ENCODE peak calls at places on chromosomes 1 and 21, in nine cellular contexts. L is NCI-H1417, M is HuH-7.5, B is astrocyte of the cerebellum, T is dorsolateral prefrontal cortex, Y is lower lobe of right lung, E is DMS153, A is mucosa of descending colon, U is astrocyte of the spinal cord. G is an unnamed sample.

GRCh38 chr1:217982711-217983405 is 302.2 kb upstream of the RRP15 start:
- DNase-seq in L (no peak), A (peak; percentile 25), B (no peak), M (no peak), U (no peak), E (peak; percentile 24), Y (no peak), T (no peak), G (no peak)

GRCh38 chr1:48047116-48047515 is 49.9 kb upstream of the TRABD2B start:
- DNase-seq in Y (no peak), U (no peak), B (no peak), E (no peak), A (no peak), L (no peak), T (no peak), M (no peak), G (no peak)

GRCh38 chr1:151816964-151817730 is 11.9 kb upstream of the LINGO4 start:
- DNase-seq in L (peak; percentile 60), Y (no peak), E (peak; percentile 46), T (no peak), A (no peak), U (no peak), M (no peak), B (no peak), G (peak; percentile 21)

GRCh38 chr1:100624886-100625430 is 87.0 kb downstream of the GPR88 start:
- DNase-seq in A (no peak), E (no peak), Y (no peak), B (no peak), T (no peak), U (peak; percentile 50), M (no peak), L (peak; percentile 20), G (no peak)

GRCh38 chr1:243495442-243496172 is 239.8 kb downstream of the SDCCAG8 start:
- DNase-seq in Y (no peak), U (peak; percentile 56), T (no peak), A (no peak), M (no peak), L (no peak), E (no peak), B (no peak), G (no peak)

GRCh38 chr21:38859852-38860251 is 54.1 kb downstream of the ETS2 start:
- DNase-seq in E (no peak), M (no peak), T (no peak), Y (no peak), L (no peak), A (no peak), U (no peak), B (no peak), G (no peak)

GRCh38 chr1:173871091-173871490 is 2.9 kb downstream of the ZBTB37 start:
- DNase-seq in T (no peak), B (no peak), A (no peak), L (no peak), M (no peak), U (no peak), E (no peak), Y (no peak), G (no peak)

GRCh38 chr1:18400347-18401102 is 80.2 kb upstream of the KLHDC7A start:
- DNase-seq in A (no peak), L (no peak), U (no peak), M (no peak), E (no peak), B (no peak), T (no peak), Y (no peak), G (no peak)

GRCh38 chr1:23083714-23084480 is 64.6 kb downstream of the KDM1A start:
- DNase-seq in L (no peak), M (no peak), T (no peak), U (no peak), B (no peak), Y (no peak), E (no peak), A (no peak), G (no peak)

GRCh38 chr1:160888926-160889325 is 3.9 kb upstream of the ITLN1 start:
- DNase-seq in B (no peak), Y (no peak), L (no peak), E (peak; percentile 29), M (no peak), A (no peak), U (no peak), T (no peak), G (no peak)

GRCh38 chr1:32798191-32798590 is 19.0 kb downstream of the YARS1 start:
- DNase-seq in U (peak; percentile 88), Y (no peak), E (no peak), M (no peak), A (no peak), T (no peak), B (peak; percentile 70), L (no peak), G (no peak)

GRCh38 chr1:242239394-242239793 is 240.5 kb upstream of the MAP1LC3C start:
- DNase-seq in A (no peak), U (no peak), T (no peak), L (peak; percentile 45), Y (no peak), B (no peak), M (no peak), E (no peak), G (no peak)

G was measured in NAMALWA.